ENCODE peak calls at places on chromosomes 13 and 19, in nine cellular contexts. K, Z, I, D, L, Q, A, F and N are unnamed samples. For H3K4me1, the result is how much of the 10 kb centered on the place peaks cover.

GRCh38 chr13:24709186-24709913 is 29.1 kb downstream of the ATP12A start:
- DNase-seq in D (no peak), L (no peak), A (no peak), Q (no peak), Z (no peak), F (no peak), I (peak), K (no peak), N (no peak)

GRCh38 chr19:57103573-57104277 is 16.1 kb upstream of the USP29 start:
- DNase-seq in L (peak), Z (peak), A (peak), K (peak), Q (peak), F (peak), I (peak), D (no peak), N (peak)

GRCh38 chr13:52348983-52349780 is 56.8 kb downstream of the THSD1 start:
- DNase-seq in Q (peak), L (no peak), Z (no peak), D (no peak), F (peak), A (no peak), K (peak), I (no peak), N (peak)

GRCh38 chr19:54415208-54415900 is at the start of gene TTYH1:
- DNase-seq in I (no peak), A (no peak), D (no peak), K (no peak), Q (no peak), F (no peak), L (no peak), Z (peak), N (no peak)

GRCh38 chr13:98706446-98707110 is 45.9 kb downstream of the SLC15A1 start:
- DNase-seq in Z (no peak), I (no peak), L (no peak), K (peak), Q (peak), A (peak), F (no peak), D (no peak), N (no peak)

GRCh38 chr19:33273881-33274662 is 28.3 kb downstream of the CEBPA start:
- DNase-seq in K (peak), I (no peak), F (peak), Z (no peak), D (peak), A (peak), Q (peak), L (no peak), N (peak)

GRCh38 chr13:25421602-25422001 is 49.8 kb downstream of the ATP8A2 start:
- DNase-seq in F (no peak), L (no peak), K (no peak), Z (no peak), D (no peak), A (no peak), I (no peak), Q (no peak), N (no peak)

GRCh38 chr13:49220035-49220855 is at the start of gene MLNR:
- DNase-seq in A (no peak), F (peak), L (no peak), Z (peak), K (peak), I (no peak), D (peak), Q (no peak), N (no peak)

GRCh38 chr19:970695-971094 is 13.4 kb upstream of the WDR18 start:
- DNase-seq in A (no peak), Z (no peak), Q (no peak), F (peak), L (no peak), I (no peak), K (no peak), D (no peak), N (no peak)

GRCh38 chr13:106088094-106088493 is 447.4 kb downstream of the EFNB2 start:
- DNase-seq in D (no peak), A (no peak), Q (peak), I (no peak), K (peak), L (no peak), Z (no peak), F (no peak), N (no peak)

GRCh38 chr19:4115818-4116385 is 8.0 kb downstream of the MAP2K2 start:
- DNase-seq in I (no peak), D (no peak), Z (no peak), Q (no peak), K (no peak), F (no peak), A (no peak), L (peak), N (no peak)

GRCh38 chr13:77460195-77460594 is 75.3 kb upstream of the SCEL start:
- DNase-seq in F (no peak), I (peak), L (peak), A (no peak), Z (no peak), D (peak), K (no peak), Q (no peak), N (no peak)

GRCh38 chr19:20964798-20965197 is 41.7 kb downstream of the ZNF85 start:
- DNase-seq in Z (no peak), I (no peak), A (no peak), D (no peak), L (peak), F (peak), Q (no peak), K (no peak), N (no peak)

GRCh38 chr19:13882841-13883240 is 5.9 kb downstream of the NANOS3 start:
- DNase-seq in D (no peak), F (no peak), Q (no peak), K (no peak), L (no peak), I (no peak), Z (no peak), A (no peak), N (no peak)

GRCh38 chr13:79225487-79226232 is 180.4 kb downstream of the RBM26 start:
- DNase-seq in A (no peak), D (no peak), Z (no peak), K (no peak), L (no peak), F (no peak), Q (no peak), I (no peak), N (peak)

GRCh38 chr13:46383383-46383782 is 3.7 kb downstream of the RUBCNL start:
- DNase-seq in L (peak), F (no peak), I (no peak), Q (no peak), D (no peak), K (no peak), A (no peak), Z (no peak), N (no peak)
- H3K27ac ChIP-seq in L (peak), F (no peak), I (no peak), Q (no peak), D (no peak), K (no peak), A (no peak), Z (no peak), N (no peak)

DNA sequence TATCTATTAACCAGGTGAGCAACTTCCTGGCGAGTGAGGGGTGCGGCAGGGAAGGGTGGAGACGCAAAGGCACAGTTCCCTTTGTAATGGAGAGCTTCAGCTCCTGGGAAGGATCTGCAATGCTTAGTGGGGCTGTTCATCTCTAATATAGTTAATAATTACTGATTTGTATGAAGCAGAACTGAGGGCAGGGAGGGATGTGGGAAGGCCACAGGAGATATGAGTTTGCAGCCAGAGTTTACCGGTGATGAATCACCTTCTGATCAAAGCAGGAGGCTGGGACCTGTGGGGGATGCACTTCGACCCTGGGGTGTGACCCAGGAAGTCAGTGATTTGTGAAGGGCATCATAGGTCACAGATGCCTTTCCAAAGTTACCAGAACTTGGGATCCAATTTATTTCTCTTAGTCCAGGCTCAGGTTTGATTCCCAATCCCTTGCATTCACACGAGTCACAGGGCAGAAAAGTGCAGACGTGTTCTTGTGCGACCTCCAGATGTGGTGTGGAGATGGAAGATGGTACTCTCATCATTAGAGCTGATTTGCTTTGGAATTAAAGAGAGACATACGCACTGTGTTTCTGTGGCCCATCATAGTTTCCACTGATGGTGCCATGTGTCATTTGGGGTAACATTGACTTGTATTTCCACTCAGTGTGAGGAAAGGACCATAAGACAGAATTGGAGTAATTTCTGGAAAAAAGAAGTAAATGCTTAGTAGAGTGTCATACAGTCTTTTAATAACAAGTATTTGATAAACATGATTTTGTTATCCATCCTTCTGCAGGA is 55.0 kb downstream of the LRCH1 start:
- DNase-seq in A (no peak), K (no peak), Z (no peak), Q (no peak), F (no peak), I (no peak), L (no peak), D (no peak), N (no peak)
- H3K4me1 ChIP-seq in A (under half), K (under half), Z (under half), Q (under half), F (under half), I (half or more), L (half or more), D (half or more), N (under half)

GRCh38 chr19:29492761-29493160 is 33.0 kb upstream of the VSTM2B start:
- DNase-seq in A (no peak), D (no peak), Q (peak), I (no peak), L (no peak), F (no peak), Z (no peak), K (no peak), N (no peak)

GRCh38 chr19:29491995-29492577 is 33.7 kb upstream of the VSTM2B start:
- DNase-seq in A (no peak), Z (no peak), D (no peak), Q (no peak), F (no peak), K (no peak), L (no peak), I (no peak), N (no peak)

GRCh38 chr19:29489182-29489951 is 36.4 kb upstream of the VSTM2B start:
- DNase-seq in Q (no peak), F (no peak), Z (no peak), K (no peak), L (no peak), I (no peak), A (no peak), D (peak), N (no peak)

GRCh38 chr19:29495091-29495490 is 30.7 kb upstream of the VSTM2B start:
- DNase-seq in Z (no peak), A (no peak), D (peak), L (no peak), F (no peak), Q (no peak), I (no peak), K (no peak), N (no peak)

DNA sequence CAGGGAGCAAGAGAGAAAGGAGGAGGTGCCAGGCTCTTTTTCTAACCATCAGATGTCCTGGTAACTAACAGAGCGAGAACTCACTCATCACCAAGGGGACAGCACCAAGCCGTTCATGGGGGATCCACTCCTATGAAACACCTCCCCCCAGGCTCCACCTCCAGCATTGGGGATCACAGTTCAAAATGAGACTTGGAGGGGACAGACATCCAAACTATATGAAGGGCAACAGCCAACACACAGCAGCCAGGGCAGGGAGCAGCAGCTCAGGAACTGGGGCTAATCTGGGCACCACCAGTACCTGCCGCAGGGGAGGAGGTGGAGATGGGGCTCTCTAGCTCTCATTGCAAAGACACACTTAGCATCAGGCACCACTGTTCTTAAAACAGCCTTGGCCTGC is 34.3 kb upstream of the VSTM2B start:
- DNase-seq in L (no peak), Z (no peak), F (no peak), A (no peak), Q (no peak), I (no peak), D (peak), K (no peak), N (no peak)
- TF ChIP-seq CTCF in L (no peak), Z (no peak), F (no peak), A (no peak), Q (no peak), I (no peak), D (no peak), K (no peak), N (no peak)

GRCh38 chr19:49553451-49554271 is 25.9 kb downstream of the RCN3 start:
- DNase-seq in Z (no peak), K (peak), A (no peak), F (no peak), Q (peak), I (no peak), L (no peak), D (no peak), N (peak)
- H3K27ac ChIP-seq in Z (no peak), K (no peak), A (no peak), F (no peak), Q (no peak), I (no peak), L (no peak), D (no peak), N (peak)

GRCh38 chr19:3096902-3097326 is 2.8 kb downstream of the GNA11 start:
- DNase-seq in D (no peak), K (no peak), A (no peak), Q (no peak), L (no peak), F (no peak), Z (no peak), I (no peak), N (no peak)

GRCh38 chr19:3096267-3096901 is 2.2 kb downstream of the GNA11 start:
- DNase-seq in Q (no peak), I (no peak), K (no peak), L (no peak), D (no peak), F (no peak), A (no peak), Z (no peak), N (no peak)

GRCh38 chr19:3094638-3095374 is 644 bp downstream of the GNA11 start:
- DNase-seq in Q (peak), K (peak), A (no peak), Z (peak), I (no peak), F (peak), D (no peak), L (peak), N (no peak)

GRCh38 chr19:3097442-3097871 is 3.3 kb downstream of the GNA11 start:
- DNase-seq in Q (no peak), K (no peak), Z (no peak), D (no peak), L (no peak), F (no peak), A (no peak), I (no peak), N (no peak)

DNA sequence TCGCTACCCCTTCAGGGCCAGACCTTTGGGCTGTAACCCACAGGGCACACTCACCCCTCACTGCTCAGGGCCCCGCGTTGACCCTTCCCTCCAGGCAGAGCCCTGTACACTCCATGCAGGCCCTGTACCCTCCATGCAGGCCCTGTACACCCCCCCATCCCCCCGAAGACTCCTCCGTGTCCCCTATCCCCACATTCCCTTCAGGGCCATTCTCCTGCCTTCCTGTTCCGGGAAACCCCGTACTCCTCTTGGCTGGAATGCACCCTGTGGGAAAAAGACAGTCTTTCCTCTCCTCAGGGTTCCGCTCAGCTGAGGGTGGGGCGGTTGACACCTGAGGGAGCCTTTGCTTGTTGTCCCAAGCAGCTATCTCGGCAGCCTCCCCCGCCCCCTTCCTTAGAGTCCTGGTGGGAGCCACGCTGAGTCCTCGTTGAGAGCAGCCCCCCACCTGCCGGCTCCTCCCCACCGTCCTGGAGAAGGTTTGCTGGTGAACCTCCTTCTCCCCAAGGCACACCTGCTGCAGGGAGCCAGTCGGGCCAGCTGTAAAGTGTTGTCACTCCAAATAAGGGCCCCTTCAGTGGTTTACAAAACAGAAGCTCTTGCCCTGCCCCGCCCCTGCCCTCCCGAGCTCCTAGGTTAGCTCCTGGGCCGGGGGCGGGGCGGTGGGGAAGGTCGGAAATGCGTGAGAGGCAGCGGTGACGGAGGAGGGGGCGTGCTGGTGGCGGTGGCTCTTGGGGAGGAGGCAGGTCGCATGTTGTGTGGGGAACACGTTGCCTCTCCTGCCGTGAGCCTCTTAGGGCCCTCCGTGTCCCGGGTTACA is 1.4 kb downstream of the GNA11 start:
- DNase-seq in Z (peak), I (no peak), K (no peak), D (no peak), Q (no peak), L (no peak), F (peak), A (no peak), N (no peak)
- H3K4me1 ChIP-seq in Z (under half), I (half or more), K (under half), D (half or more), Q (under half), L (under half), F (half or more), A (under half), N (under half)

DNA sequence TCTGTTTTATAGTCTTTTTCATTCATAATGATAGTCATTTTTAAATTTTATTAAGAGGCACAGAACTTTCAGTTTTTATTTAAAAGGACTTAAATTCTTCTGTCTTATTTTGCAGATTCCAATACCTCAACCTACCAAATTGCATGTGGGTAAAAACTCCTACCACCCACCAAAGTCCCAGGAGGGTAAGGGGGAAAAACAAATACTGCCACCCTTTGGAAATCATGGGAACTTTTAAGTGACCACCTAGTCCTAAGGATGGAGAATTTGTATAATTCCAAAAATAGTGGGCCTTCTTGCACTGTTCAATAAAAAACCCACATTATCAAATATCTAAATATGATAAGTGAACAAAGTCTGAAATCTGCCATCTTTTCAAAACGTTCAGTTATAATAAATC is 9.7 kb downstream of the SUPT20H start:
- DNase-seq in Q (no peak), Z (no peak), K (no peak), A (no peak), F (no peak), I (no peak), D (no peak), L (no peak), N (no peak)
- TF ChIP-seq CTCF in Q (no peak), Z (peak), K (peak), A (no peak), F (no peak), I (no peak), D (no peak), L (peak), N (peak)

GRCh38 chr19:39045506-39045905 is 13.2 kb upstream of the FBXO27 start:
- DNase-seq in Z (no peak), Q (no peak), A (no peak), L (no peak), F (no peak), D (no peak), K (no peak), I (no peak), N (no peak)
- H3K27ac ChIP-seq in Z (no peak), Q (no peak), A (no peak), L (no peak), F (peak), D (no peak), K (no peak), I (no peak), N (no peak)